ENCODE peak calls at places on chromosome X, in six cellular contexts. P is HS-5, G is colonic mucosa, L is GM12865, J is NCI-H774, C is germinal center. I is an unnamed sample.

GRCh38 chrX:49171752-49172279 is at the start of gene PLP2:
- DNase-seq in P (no peak), G (peak), L (peak), J (peak), C (peak), I (no peak)

GRCh38 chrX:22629105-22629725 is 356.5 kb downstream of the CBLL2 start:
- DNase-seq in P (no peak), G (no peak), L (no peak), J (no peak), C (no peak), I (no peak)

GRCh38 chrX:42714981-42715688 is 62.8 kb downstream of the PPP1R2C start:
- DNase-seq in P (no peak), G (peak), L (no peak), J (no peak), C (peak), I (peak)

GRCh38 chrX:24561121-24561520 is 86.0 kb downstream of the PCYT1B start:
- DNase-seq in P (no peak), G (no peak), L (peak), J (no peak), C (peak), I (no peak)

GRCh38 chrX:40244980-40245379 is 147.2 kb upstream of the BCOR start:
- DNase-seq in P (no peak), G (no peak), L (no peak), J (no peak), C (no peak), I (no peak)

GRCh38 chrX:17005712-17006372 is 59.4 kb downstream of the REPS2 start:
- DNase-seq in P (no peak), G (no peak), L (no peak), J (no peak), C (no peak), I (no peak)

GRCh38 chrX:135346975-135347374 is 37.7 kb downstream of the ETDC start:
- DNase-seq in P (no peak), G (no peak), L (no peak), J (no peak), C (no peak), I (no peak)

GRCh38 chrX:136268051-136269048 is 17.1 kb upstream of the MAP7D3 start:
- DNase-seq in P (no peak), G (peak), L (peak), J (peak), C (peak), I (no peak)

GRCh38 chrX:7021991-7022390 is 125.5 kb upstream of the STS start:
- DNase-seq in P (no peak), G (no peak), L (no peak), J (no peak), C (no peak), I (no peak)

GRCh38 chrX:151088221-151088620 is 88.2 kb upstream of the GPR50 start:
- DNase-seq in P (no peak), G (no peak), L (no peak), J (no peak), C (no peak), I (no peak)

GRCh38 chrX:154348114-154348531 is 26.3 kb downstream of the FLNA start:
- DNase-seq in P (no peak), G (no peak), L (no peak), J (no peak), C (no peak), I (no peak)

GRCh38 chrX:140918398-140919043 is 83.9 kb upstream of the SPANXB1 start:
- DNase-seq in P (peak), G (no peak), L (peak), J (no peak), C (peak), I (peak)

GRCh38 chrX:66328950-66329596 is 165.0 kb downstream of the HEPH start:
- DNase-seq in P (no peak), G (no peak), L (no peak), J (no peak), C (no peak), I (no peak)

GRCh38 chrX:14694631-14695030 is 165.3 kb downstream of the GLRA2 start:
- DNase-seq in P (no peak), G (no peak), L (no peak), J (no peak), C (no peak), I (no peak)

GRCh38 chrX:102138064-102138463 is 4.2 kb downstream of the TCEAL6 start:
- DNase-seq in P (no peak), G (no peak), L (no peak), J (no peak), C (no peak), I (no peak)